ENCODE peak calls at places on chromosomes 4 and X, in ten cellular contexts. J is sigmoid colon, R is GM13976, Q is kidney, P is choroid plexus epithelial cell, V is bronchial epithelial cell, H is fibroblast of mammary gland, L is thoracic aorta, C is astrocyte of the spinal cord, D is endodermal cell. N is an unnamed sample.

GRCh38 chr4:94160774-94161173 is 46.9 kb upstream of the SMARCAD1 start:
- DNase-seq in J (no peak), R (no peak), Q (no peak), P (no peak), V (peak), H (no peak), L (no peak), C (no peak), D (no peak), N (no peak)

GRCh38 chrX:17638731-17639130 is 98.6 kb upstream of the SCML1 start:
- DNase-seq in J (no peak), R (no peak), Q (no peak), P (no peak), V (no peak), H (no peak), L (no peak), C (no peak), D (no peak), N (no peak)

GRCh38 chrX:20585782-20586181 is 319.1 kb upstream of the RPS6KA3 start:
- DNase-seq in J (no peak), R (no peak), Q (no peak), P (peak), V (no peak), H (no peak), L (no peak), C (no peak), D (peak), N (no peak)

GRCh38 chr4:1211951-1212545 is 36.9 kb downstream of the CTBP1 start:
- DNase-seq in J (peak), R (no peak), Q (peak), P (no peak), V (no peak), H (no peak), L (no peak), C (no peak), D (no peak), N (no peak)

GRCh38 chr4:113101669-113102068 is 52.2 kb downstream of the ANK2 start:
- DNase-seq in J (no peak), R (no peak), Q (no peak), P (peak), V (peak), H (peak), L (no peak), C (peak), D (no peak), N (no peak)

GRCh38 chrX:78595901-78596502 is 63.1 kb downstream of the RTL3 start:
- DNase-seq in J (no peak), R (no peak), Q (no peak), P (peak), V (no peak), H (peak), L (no peak), C (no peak), D (peak), N (no peak)

GRCh38 chr4:182593864-182594263 is 323.3 kb downstream of the DCTD start:
- DNase-seq in J (no peak), R (no peak), Q (no peak), P (peak), V (no peak), H (peak), L (no peak), C (peak), D (no peak), N (no peak)

GRCh38 chr4:38160487-38161207 is 200.4 kb downstream of the PTTG2 start:
- DNase-seq in J (peak), R (peak), Q (no peak), P (peak), V (peak), H (peak), L (peak), C (peak), D (peak), N (peak)

GRCh38 chr4:14504162-14504561 is 498.1 kb upstream of the CPEB2 start:
- DNase-seq in J (no peak), R (no peak), Q (no peak), P (no peak), V (no peak), H (no peak), L (no peak), C (no peak), D (no peak), N (no peak)

GRCh38 chrX:147522986-147523385 is 388.7 kb upstream of the FMR1 start:
- DNase-seq in J (no peak), R (no peak), Q (no peak), P (no peak), V (no peak), H (no peak), L (no peak), C (no peak), D (no peak), N (no peak)

GRCh38 chrX:37509349-37509748 is 62.1 kb upstream of the LANCL3 start:
- DNase-seq in J (no peak), R (no peak), Q (no peak), P (peak), V (peak), H (peak), L (no peak), C (peak), D (peak), N (no peak)

GRCh38 chrX:8306296-8306975 is 135.4 kb upstream of the VCX2 start:
- DNase-seq in J (no peak), R (no peak), Q (no peak), P (no peak), V (no peak), H (no peak), L (no peak), C (no peak), D (no peak), N (no peak)

GRCh38 chr4:153488006-153488718 is 22.0 kb downstream of the TMEM131L start:
- DNase-seq in J (no peak), R (peak), Q (peak), P (peak), V (peak), H (no peak), L (no peak), C (no peak), D (peak), N (peak)

GRCh38 chrX:77949840-77950239 is 19.6 kb downstream of the PGAM4 start:
- DNase-seq in J (no peak), R (no peak), Q (no peak), P (no peak), V (no peak), H (peak), L (no peak), C (no peak), D (no peak), N (no peak)

GRCh38 chr4:98573791-98574190 is 84.6 kb downstream of the TSPAN5 start:
- DNase-seq in J (no peak), R (no peak), Q (no peak), P (no peak), V (peak), H (no peak), L (no peak), C (no peak), D (no peak), N (no peak)

GRCh38 chr4:168917150-168917779 is 92.8 kb downstream of the CBR4 start:
- DNase-seq in J (no peak), R (peak), Q (no peak), P (peak), V (peak), H (peak), L (no peak), C (peak), D (no peak), N (peak)

DNA sequence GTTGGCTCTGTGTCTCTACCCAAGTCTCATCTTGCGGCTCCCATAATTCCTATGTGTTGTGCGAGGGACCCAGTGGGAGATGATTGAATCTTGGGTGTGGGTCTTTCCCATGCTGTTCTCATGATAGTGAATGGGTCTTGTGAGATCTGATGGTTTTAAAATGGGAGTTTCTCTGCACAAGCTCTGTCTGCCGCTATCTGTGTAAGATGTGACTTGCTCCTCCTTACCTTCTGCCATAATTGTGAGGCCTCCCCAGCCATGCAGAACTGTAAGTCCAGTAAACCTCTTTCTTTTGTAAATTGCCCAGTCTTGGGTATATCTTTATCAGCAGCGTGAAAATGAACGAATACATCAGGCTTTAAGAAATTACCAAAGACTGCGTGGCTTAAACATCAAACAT is 31.2 kb downstream of the STIM2 start:
- DNase-seq in J (no peak), R (no peak), Q (no peak), P (no peak), V (no peak), H (no peak), L (no peak), C (no peak), D (no peak), N (no peak)
- TF ChIP-seq CTCF in J (no peak), R (no peak), Q (no peak), P (no peak), V (no peak), H (no peak), L (no peak), C (no peak), D (no peak), N (no peak)

GRCh38 chrX:149837639-149838038 is 43.3 kb upstream of the MAGEA8 start:
- DNase-seq in J (no peak), R (no peak), Q (no peak), P (no peak), V (no peak), H (no peak), L (no peak), C (no peak), D (no peak), N (no peak)
- TF ChIP-seq CTCF in J (no peak), R (no peak), Q (no peak), P (no peak), V (no peak), H (no peak), L (no peak), C (no peak), D (no peak), N (no peak)

DNA sequence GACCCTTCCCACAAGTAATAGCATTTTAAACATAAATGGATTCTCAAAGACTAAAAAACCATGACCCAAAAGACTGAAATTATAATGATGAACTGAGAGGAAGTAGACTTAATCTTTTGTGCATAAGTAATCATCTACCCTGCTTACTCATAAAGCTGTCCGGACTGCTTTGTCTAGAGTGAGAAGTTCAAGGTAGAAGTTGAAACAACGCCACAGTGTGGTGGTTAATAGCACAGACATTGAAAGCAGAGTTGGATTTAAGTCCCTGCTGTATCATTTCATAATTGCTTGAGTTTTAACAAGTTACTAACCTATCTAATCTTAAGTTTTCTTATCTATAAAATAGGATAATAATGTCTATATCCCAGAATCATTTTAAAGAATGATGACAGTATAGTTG is 346.5 kb downstream of the CENPC start:
- DNase-seq in J (no peak), R (peak), Q (no peak), P (peak), V (peak), H (peak), L (no peak), C (peak), D (no peak), N (peak)
- TF ChIP-seq CTCF in J (no peak), R (no peak), Q (no peak), P (peak), V (peak), H (no peak), L (no peak), C (peak), D (peak), N (no peak)

GRCh38 chrX:47751670-47752069 is 85.0 kb upstream of the ZNF81 start:
- DNase-seq in J (no peak), R (peak), Q (no peak), P (peak), V (peak), H (peak), L (no peak), C (no peak), D (peak), N (no peak)
- TF ChIP-seq CTCF in J (no peak), R (peak), Q (no peak), P (peak), V (peak), H (peak), L (no peak), C (no peak), D (peak), N (peak)

GRCh38 chrX:115687595-115687994 is 126.6 kb downstream of the PLS3 start:
- DNase-seq in J (no peak), R (no peak), Q (no peak), P (no peak), V (no peak), H (no peak), L (no peak), C (no peak), D (no peak), N (no peak)

GRCh38 chrX:115694028-115694427 is 133.1 kb downstream of the PLS3 start:
- DNase-seq in J (no peak), R (no peak), Q (no peak), P (no peak), V (no peak), H (no peak), L (no peak), C (no peak), D (peak), N (no peak)

GRCh38 chrX:115693476-115693875 is 132.5 kb downstream of the PLS3 start:
- DNase-seq in J (no peak), R (no peak), Q (no peak), P (no peak), V (no peak), H (no peak), L (no peak), C (no peak), D (peak), N (no peak)

GRCh38 chrX:115689931-115690330 is 129.0 kb downstream of the PLS3 start:
- DNase-seq in J (no peak), R (no peak), Q (no peak), P (peak), V (no peak), H (peak), L (no peak), C (peak), D (no peak), N (no peak)

DNA sequence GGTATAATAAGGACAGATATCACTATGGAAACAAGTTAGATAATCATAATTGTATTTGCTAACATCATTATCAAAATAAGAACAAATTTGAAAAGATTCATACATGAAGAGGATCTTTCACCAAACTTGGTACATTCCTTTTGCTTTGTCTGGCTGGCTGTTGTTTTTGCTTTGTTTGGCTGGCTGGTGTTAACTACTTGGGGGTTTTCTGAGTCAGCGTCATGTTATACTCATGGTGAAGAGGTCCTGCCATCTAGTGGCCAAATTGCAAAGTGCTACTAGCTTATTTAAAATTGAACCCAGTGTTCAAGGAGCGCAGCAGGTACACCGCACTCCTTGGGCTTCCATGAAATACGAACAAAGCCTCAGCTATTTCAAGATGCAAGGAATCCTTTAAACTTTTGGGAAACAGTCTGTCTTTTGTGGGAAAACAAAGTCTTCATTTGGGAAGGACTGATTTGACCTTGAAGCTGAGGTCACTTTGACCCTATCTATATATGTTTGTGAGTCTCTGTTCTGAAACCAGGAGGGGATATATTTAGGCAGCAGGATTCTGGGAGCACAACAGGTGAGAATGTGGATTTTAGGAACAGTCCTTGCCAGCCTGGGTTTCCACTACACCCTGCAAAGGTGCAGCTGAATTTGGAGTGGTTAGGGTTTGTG is 129.7 kb downstream of the PLS3 start:
- DNase-seq in J (peak), R (peak), Q (no peak), P (peak), V (peak), H (peak), L (peak), C (peak), D (peak), N (peak)
- TF ChIP-seq CTCF in J (peak), R (peak), Q (peak), P (peak), V (peak), H (peak), L (peak), C (peak), D (peak), N (peak)

GRCh38 chrX:70434914-70435586 is 9.6 kb upstream of the DLG3 start:
- DNase-seq in J (no peak), R (no peak), Q (no peak), P (peak), V (no peak), H (peak), L (peak), C (peak), D (no peak), N (peak)
- TF ChIP-seq CTCF in J (no peak), R (no peak), Q (no peak), P (no peak), V (no peak), H (no peak), L (no peak), C (no peak), D (no peak), N (no peak)